ENCODE peak calls at places on chromosomes 5 and 9, in six cellular contexts. G is activated CD4-positive, alpha-beta T cell treated with anti-CD3 and anti-CD28 coated beads, Interleukin-2, amount 50 U/mL, for 4 hours; Q is A549; N is NCI-H774; H is tibial artery; L is AG08396. M is an unnamed sample.

GRCh38 chr5:150485770-150486401 is 22.0 kb upstream of the NDST1 start:
- DNase-seq in N (no peak), G (peak), H (peak), L (peak), Q (peak), M (peak)

GRCh38 chr5:9544502-9545300 is 1.2 kb downstream of the SEMA5A start:
- DNase-seq in L (peak), G (peak), H (peak), N (peak), Q (peak), M (peak)

GRCh38 chr9:136084191-136084944 is 10.7 kb downstream of the NACC2 start:
- DNase-seq in L (no peak), Q (no peak), H (no peak), G (no peak), N (no peak), M (no peak)

GRCh38 chr9:116549061-116549664 is 137.9 kb upstream of the TRIM32 start:
- DNase-seq in N (no peak), L (peak), Q (peak), H (peak), G (no peak), M (peak)

GRCh38 chr5:73253047-73253660 is 80.2 kb downstream of the TMEM174 start:
- DNase-seq in L (no peak), H (no peak), N (no peak), G (no peak), Q (no peak), M (no peak)

GRCh38 chr9:69253057-69253456 is 72.0 kb upstream of the ENTREP1 start:
- DNase-seq in H (no peak), Q (no peak), L (no peak), G (no peak), N (no peak), M (no peak)

GRCh38 chr5:1718669-1719068 is 81.0 kb downstream of the MRPL36 start:
- DNase-seq in L (no peak), Q (peak), G (no peak), H (no peak), N (no peak), M (no peak)

GRCh38 chr9:126397056-126397455 is 70.4 kb downstream of the MVB12B start:
- DNase-seq in H (no peak), G (peak), Q (no peak), N (no peak), L (no peak), M (no peak)

GRCh38 chr5:57346336-57346735 is 136.3 kb downstream of the ACTBL2 start:
- DNase-seq in H (no peak), L (no peak), N (no peak), G (no peak), Q (no peak), M (peak)

GRCh38 chr9:132410642-132411041 is 631 bp downstream of the CFAP77 start:
- DNase-seq in L (no peak), H (no peak), Q (no peak), N (no peak), G (no peak), M (no peak)

GRCh38 chr5:93058309-93058708 is 522.7 kb downstream of the NR2F1-AS1 start:
- DNase-seq in G (no peak), Q (no peak), N (no peak), H (no peak), L (peak), M (no peak)

GRCh38 chr5:74434124-74434899 is 206.2 kb downstream of the ENC1 start:
- DNase-seq in N (no peak), H (peak), L (no peak), Q (no peak), G (no peak), M (no peak)

GRCh38 chr9:73720601-73721000 is 568.9 kb downstream of the ANXA1 start:
- DNase-seq in L (no peak), Q (no peak), G (no peak), H (no peak), N (no peak), M (no peak)

GRCh38 chr9:92499701-92500100 is 17.4 kb upstream of the ASPN start:
- DNase-seq in L (no peak), N (no peak), Q (no peak), G (no peak), H (no peak), M (no peak)

GRCh38 chr5:146461319-146461718 is 14.2 kb downstream of the TCERG1 start:
- DNase-seq in G (no peak), N (no peak), Q (no peak), L (no peak), H (no peak), M (no peak)

GRCh38 chr9:111980398-111980797 is 83.8 kb downstream of the UGCG start:
- DNase-seq in H (no peak), Q (no peak), L (no peak), G (no peak), N (no peak), M (no peak)

GRCh38 chr9:107899961-107900330 is 410.4 kb upstream of the KLF4 start:
- DNase-seq in Q (no peak), N (no peak), G (no peak), L (no peak), H (no peak), M (no peak)

GRCh38 chr5:112733586-112733985 is 4.1 kb upstream of the APC start:
- DNase-seq in L (no peak), N (no peak), Q (no peak), H (no peak), G (no peak), M (no peak)

GRCh38 chr5:39448504-39449128 is 23.8 kb upstream of the DAB2 start:
- DNase-seq in N (no peak), H (peak), G (no peak), Q (no peak), L (no peak), M (no peak)

GRCh38 chr9:4714266-4715016 is 26.6 kb downstream of the AK3 start:
- DNase-seq in H (no peak), N (no peak), L (no peak), Q (no peak), G (no peak), M (no peak)

GRCh38 chr9:137311971-137312851 is 10.1 kb upstream of the NRARP start:
- DNase-seq in N (no peak), H (no peak), L (peak), Q (peak), G (no peak), M (no peak)

GRCh38 chr5:93192107-93192506 is 388.9 kb downstream of the NR2F1-AS1 start:
- DNase-seq in L (peak), Q (peak), N (no peak), G (no peak), H (no peak), M (peak)

GRCh38 chr5:57302164-57302563 is 128.3 kb downstream of the GPBP1 start:
- DNase-seq in Q (peak), H (no peak), N (no peak), G (peak), L (no peak), M (peak)

GRCh38 chr5:122458278-122458872 is 146.3 kb downstream of the SNCAIP start:
- DNase-seq in L (peak), H (no peak), N (no peak), G (no peak), Q (peak), M (peak)

GRCh38 chr5:168809218-168809617 is 230.1 kb upstream of the PANK3 start:
- DNase-seq in L (no peak), N (no peak), Q (no peak), G (no peak), H (no peak), M (no peak)

GRCh38 chr5:134026521-134027202 is 21.9 kb upstream of the VDAC1 start:
- DNase-seq in Q (peak), G (peak), L (peak), H (no peak), N (peak), M (peak)

GRCh38 chr5:151660616-151661015 is 26.1 kb downstream of the SPARC start:
- DNase-seq in N (no peak), H (no peak), Q (no peak), G (no peak), L (peak), M (peak)

GRCh38 chr5:10760033-10760975 is 730 bp downstream of the DAP start:
- DNase-seq in H (peak), Q (peak), N (peak), L (peak), G (peak), M (peak)

GRCh38 chr5:72282878-72283277 is 37.2 kb downstream of the MRPS27 start:
- DNase-seq in N (no peak), L (peak), H (no peak), Q (no peak), G (no peak), M (no peak)

GRCh38 chr9:129414377-129415021 is 206.4 kb downstream of the C9orf50 start:
- DNase-seq in G (peak), Q (peak), L (peak), N (no peak), H (peak), M (peak)

GRCh38 chr5:107322936-107323335 is 347.8 kb downstream of the EFNA5 start:
- DNase-seq in Q (no peak), L (no peak), H (no peak), N (no peak), G (no peak), M (no peak)

GRCh38 chr5:75510417-75510835 is 1.0 kb downstream of the CERT1 start:
- DNase-seq in N (no peak), L (peak), H (no peak), G (no peak), Q (no peak), M (peak)

GRCh38 chr5:149559712-149560111 is 8.5 kb upstream of the CSNK1A1 start:
- DNase-seq in H (no peak), N (no peak), L (no peak), Q (no peak), G (no peak), M (no peak)

GRCh38 chr9:27528278-27528885 is 1.2 kb downstream of the MOB3B start:
- DNase-seq in H (peak), L (peak), G (peak), Q (no peak), N (no peak), M (peak)

GRCh38 chr5:111673896-111674626 is 82.9 kb downstream of the NREP start:
- DNase-seq in L (no peak), H (no peak), G (no peak), N (no peak), Q (no peak), M (no peak)

M was measured in trophoblast cell.